ENCODE peak calls at places on chromosome 7, in four cellular contexts. One of them, this sample, is unnamed.
A peak's percentile ranks its signal among the peaks of the same experiment; 100 is the strongest.

GRCh38 chr7:81079736-81080135 is 160.9 kb upstream of the SEMA3C start:
- DNase-seq in HepG2: no peak
- DNase-seq in dorsolateral prefrontal cortex: no peak
- DNase-seq in heart right ventricle: no peak
- DNase-seq in this sample: peak; percentile 13

GRCh38 chr7:2723138-2723850 is 35.3 kb downstream of the AMZ1 start:
- DNase-seq in HepG2: no peak
- DNase-seq in dorsolateral prefrontal cortex: peak; percentile 25
- DNase-seq in heart right ventricle: no peak
- DNase-seq in this sample: no peak

GRCh38 chr7:151125835-151126481 is 39.7 kb downstream of the AGAP3 start:
- DNase-seq in HepG2: no peak
- DNase-seq in dorsolateral prefrontal cortex: no peak
- DNase-seq in heart right ventricle: no peak
- DNase-seq in this sample: no peak

GRCh38 chr7:91565499-91566331 is 301.5 kb downstream of the FZD1 start:
- DNase-seq in HepG2: peak; percentile 95
- DNase-seq in dorsolateral prefrontal cortex: peak; percentile 34
- DNase-seq in heart right ventricle: no peak
- DNase-seq in this sample: peak; percentile 76

GRCh38 chr7:2213551-2214215 is 19.1 kb downstream of the MAD1L1 start:
- DNase-seq in HepG2: no peak
- DNase-seq in dorsolateral prefrontal cortex: no peak
- DNase-seq in heart right ventricle: peak; percentile 59
- DNase-seq in this sample: no peak

GRCh38 chr7:92359801-92360200 is 87.5 kb upstream of the GATAD1 start:
- DNase-seq in HepG2: no peak
- DNase-seq in dorsolateral prefrontal cortex: no peak
- DNase-seq in heart right ventricle: no peak
- DNase-seq in this sample: peak; percentile 66

GRCh38 chr7:53397911-53398310 is 362.5 kb downstream of the POM121L12 start:
- DNase-seq in HepG2: no peak
- DNase-seq in dorsolateral prefrontal cortex: no peak
- DNase-seq in heart right ventricle: no peak
- DNase-seq in this sample: no peak

GRCh38 chr7:107993879-107994278 is 9.1 kb downstream of the LAMB1 start:
- DNase-seq in HepG2: no peak
- DNase-seq in dorsolateral prefrontal cortex: no peak
- DNase-seq in heart right ventricle: no peak
- DNase-seq in this sample: peak; percentile 44

GRCh38 chr7:84614821-84615506 is 420.4 kb upstream of the SEMA3A start:
- DNase-seq in HepG2: no peak
- DNase-seq in dorsolateral prefrontal cortex: no peak
- DNase-seq in heart right ventricle: no peak
- DNase-seq in this sample: peak; percentile 38

GRCh38 chr7:74032191-74032490 is 4.2 kb downstream of the ELN start:
- DNase-seq in HepG2: no peak
- DNase-seq in dorsolateral prefrontal cortex: peak; percentile 56
- DNase-seq in heart right ventricle: no peak
- DNase-seq in this sample: peak; percentile 97

GRCh38 chr7:48292949-48293348 is 121.7 kb downstream of the ABCA13 start:
- DNase-seq in HepG2: no peak
- DNase-seq in dorsolateral prefrontal cortex: no peak
- DNase-seq in heart right ventricle: no peak
- DNase-seq in this sample: no peak

GRCh38 chr7:39908973-39909372 is 41.1 kb upstream of the CDK13 start:
- DNase-seq in HepG2: no peak
- DNase-seq in dorsolateral prefrontal cortex: no peak
- DNase-seq in heart right ventricle: no peak
- DNase-seq in this sample: no peak

GRCh38 chr7:142481548-142481947 is 223.7 kb upstream of the PRSS58 start:
- DNase-seq in HepG2: no peak
- DNase-seq in dorsolateral prefrontal cortex: no peak
- DNase-seq in heart right ventricle: no peak
- DNase-seq in this sample: peak; percentile 41

GRCh38 chr7:100247152-100247757 is 27.5 kb downstream of the PVRIG start:
- DNase-seq in HepG2: peak; percentile 90
- DNase-seq in dorsolateral prefrontal cortex: no peak
- DNase-seq in heart right ventricle: no peak
- DNase-seq in this sample: peak; percentile 52

GRCh38 chr7:55992346-55992745 is 28.0 kb downstream of the NIPSNAP2 start:
- DNase-seq in HepG2: no peak
- DNase-seq in dorsolateral prefrontal cortex: no peak
- DNase-seq in heart right ventricle: no peak
- DNase-seq in this sample: no peak

GRCh38 chr7:106608664-106609063 is 52.3 kb downstream of the CCDC71L start:
- DNase-seq in HepG2: no peak
- DNase-seq in dorsolateral prefrontal cortex: no peak
- DNase-seq in heart right ventricle: no peak
- DNase-seq in this sample: no peak

GRCh38 chr7:29359480-29360093 is 165.0 kb downstream of the CHN2 start:
- DNase-seq in HepG2: no peak
- DNase-seq in dorsolateral prefrontal cortex: no peak
- DNase-seq in heart right ventricle: no peak
- DNase-seq in this sample: no peak

GRCh38 chr7:90952649-90952991 is 311.6 kb upstream of the FZD1 start:
- DNase-seq in HepG2: no peak
- DNase-seq in dorsolateral prefrontal cortex: no peak
- DNase-seq in heart right ventricle: no peak
- DNase-seq in this sample: no peak

GRCh38 chr7:96400518-96400917 is 78.6 kb upstream of the SLC25A13 start:
- DNase-seq in HepG2: no peak
- DNase-seq in dorsolateral prefrontal cortex: no peak
- DNase-seq in heart right ventricle: no peak
- DNase-seq in this sample: no peak

GRCh38 chr7:94823952-94824351 is 83.4 kb upstream of the PPP1R9A start:
- DNase-seq in HepG2: peak; percentile 44
- DNase-seq in dorsolateral prefrontal cortex: no peak
- DNase-seq in heart right ventricle: no peak
- DNase-seq in this sample: peak; percentile 61

GRCh38 chr7:74026406-74027123 is 1.4 kb upstream of the ELN start:
- DNase-seq in HepG2: peak; percentile 24
- DNase-seq in dorsolateral prefrontal cortex: peak; percentile 84
- DNase-seq in heart right ventricle: peak; percentile 85
- DNase-seq in this sample: peak; percentile 75

GRCh38 chr7:151277631-151278030 is 29.1 kb upstream of the SMARCD3 start:
- DNase-seq in HepG2: no peak
- DNase-seq in dorsolateral prefrontal cortex: no peak
- DNase-seq in heart right ventricle: no peak
- DNase-seq in this sample: no peak

GRCh38 chr7:20095862-20096261 is 121.3 kb downstream of the MACC1 start:
- DNase-seq in HepG2: no peak
- DNase-seq in dorsolateral prefrontal cortex: no peak
- DNase-seq in heart right ventricle: no peak
- DNase-seq in this sample: no peak

GRCh38 chr7:123060446-123060845 is 64.9 kb upstream of the TAS2R16 start:
- DNase-seq in HepG2: no peak
- DNase-seq in dorsolateral prefrontal cortex: no peak
- DNase-seq in heart right ventricle: no peak
- DNase-seq in this sample: no peak

GRCh38 chr7:123057926-123058325 is 62.4 kb upstream of the TAS2R16 start:
- DNase-seq in HepG2: no peak
- DNase-seq in dorsolateral prefrontal cortex: no peak
- DNase-seq in heart right ventricle: no peak
- DNase-seq in this sample: no peak

GRCh38 chr7:123051916-123052315 is 56.4 kb upstream of the TAS2R16 start:
- DNase-seq in HepG2: no peak
- DNase-seq in dorsolateral prefrontal cortex: no peak
- DNase-seq in heart right ventricle: no peak
- DNase-seq in this sample: peak; percentile 18

GRCh38 chr7:123054357-123055133 is 59.0 kb upstream of the TAS2R16 start:
- DNase-seq in HepG2: peak; percentile 29
- DNase-seq in dorsolateral prefrontal cortex: no peak
- DNase-seq in heart right ventricle: peak; percentile 5
- DNase-seq in this sample: no peak
- TF ChIP-seq CTCF in HepG2: peak; percentile 59
- TF ChIP-seq CTCF in dorsolateral prefrontal cortex: no peak
- TF ChIP-seq CTCF in heart right ventricle: peak; percentile 42
- TF ChIP-seq CTCF in this sample: no peak

DNA sequence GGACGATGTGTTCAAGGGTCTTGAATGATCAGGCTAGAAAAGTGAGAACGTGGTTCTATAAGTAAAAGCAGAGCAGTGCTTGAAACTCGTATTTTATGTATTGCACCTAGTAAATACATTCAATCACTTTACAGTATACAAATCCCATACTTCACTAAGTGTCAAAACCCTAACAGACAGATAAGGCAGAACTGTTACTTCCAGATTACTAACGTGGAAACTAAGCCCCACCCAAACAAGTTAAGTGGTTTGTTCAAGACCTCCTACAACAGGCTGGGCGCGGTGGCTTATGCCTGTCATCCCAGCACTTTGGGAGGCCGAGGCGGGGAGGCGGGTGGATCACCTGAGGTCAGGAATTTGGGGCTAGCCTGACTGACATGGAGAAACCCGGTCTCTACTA is 9.2 kb upstream of the MYO1G start:
- DNase-seq in HepG2: no peak
- DNase-seq in dorsolateral prefrontal cortex: no peak
- DNase-seq in heart right ventricle: no peak
- DNase-seq in this sample: no peak
- H3K4me3 ChIP-seq in HepG2: no peak overlapping the region
- H3K4me3 ChIP-seq in dorsolateral prefrontal cortex: no peak overlapping the region
- H3K4me3 ChIP-seq in heart right ventricle: no peak overlapping the region
- H3K4me3 ChIP-seq in this sample: no peak overlapping the region

GRCh38 chr7:77696057-77696642 is at the start of gene RSBN1L:
- DNase-seq in HepG2: peak; percentile 96
- DNase-seq in dorsolateral prefrontal cortex: peak; percentile 99
- DNase-seq in heart right ventricle: peak; percentile 99
- DNase-seq in this sample: peak; percentile 96
- TF ChIP-seq CTCF in HepG2: peak; percentile 30
- TF ChIP-seq CTCF in dorsolateral prefrontal cortex: peak; percentile 45
- TF ChIP-seq CTCF in heart right ventricle: peak; percentile 63
- TF ChIP-seq CTCF in this sample: peak; percentile 47

GRCh38 chr7:130380121-130380860 is at the start of gene CPA1:
- DNase-seq in HepG2: no peak
- DNase-seq in dorsolateral prefrontal cortex: no peak
- DNase-seq in heart right ventricle: no peak
- DNase-seq in this sample: no peak

GRCh38 chr7:130379551-130380120 is 658 bp upstream of the CPA1 start:
- DNase-seq in HepG2: no peak
- DNase-seq in dorsolateral prefrontal cortex: no peak
- DNase-seq in heart right ventricle: no peak
- DNase-seq in this sample: no peak

GRCh38 chr7:130380861-130381455 is 664 bp downstream of the CPA1 start:
- DNase-seq in HepG2: no peak
- DNase-seq in dorsolateral prefrontal cortex: no peak
- DNase-seq in heart right ventricle: no peak
- DNase-seq in this sample: no peak

GRCh38 chr7:130383187-130383980 is 3.1 kb downstream of the CPA1 start:
- DNase-seq in HepG2: no peak
- DNase-seq in dorsolateral prefrontal cortex: no peak
- DNase-seq in heart right ventricle: no peak
- DNase-seq in this sample: no peak

DNA sequence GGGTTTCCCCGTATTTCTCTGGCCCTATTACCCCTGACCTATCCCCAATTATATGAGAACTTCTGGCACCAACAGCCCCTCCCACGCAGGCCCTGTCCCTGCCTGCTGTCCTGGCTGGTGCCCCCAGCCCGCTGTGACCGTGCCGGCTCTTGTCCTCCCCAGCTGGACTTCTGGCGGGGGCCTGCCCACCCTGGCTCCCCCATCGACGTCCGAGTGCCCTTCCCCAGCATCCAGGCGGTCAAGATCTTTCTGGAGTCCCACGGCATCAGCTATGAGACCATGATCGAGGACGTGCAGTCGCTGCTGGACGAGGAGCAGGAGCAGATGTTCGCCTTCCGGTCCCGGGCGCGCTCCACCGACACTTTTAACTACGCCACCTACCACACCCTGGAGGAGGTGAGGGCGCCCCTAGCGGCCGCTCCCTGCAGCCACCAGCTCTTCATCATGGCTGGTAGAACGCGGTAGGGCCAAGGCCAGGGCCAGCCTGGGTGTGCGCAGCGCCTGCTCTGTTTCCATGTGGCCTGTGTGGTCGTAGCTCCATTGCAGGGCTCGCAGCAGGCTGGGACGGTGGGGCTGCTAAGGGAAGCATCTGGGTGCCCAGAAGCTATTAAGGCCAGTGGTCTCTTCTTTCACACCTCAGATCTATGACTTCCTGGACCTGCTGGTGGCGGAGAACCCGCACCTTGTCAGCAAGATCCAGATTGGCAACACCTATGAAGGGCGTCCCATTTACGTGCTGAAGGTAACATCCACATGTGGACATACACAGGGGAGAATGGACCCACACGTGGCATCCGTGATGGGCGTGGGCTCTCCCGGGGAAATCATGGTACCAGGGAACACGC is 1.4 kb downstream of the CPA1 start:
- DNase-seq in HepG2: no peak
- DNase-seq in dorsolateral prefrontal cortex: no peak
- DNase-seq in heart right ventricle: no peak
- DNase-seq in this sample: no peak
- H3K4me3 ChIP-seq in HepG2: no peak overlapping the region
- H3K4me3 ChIP-seq in dorsolateral prefrontal cortex: no peak overlapping the region
- H3K4me3 ChIP-seq in heart right ventricle: no peak overlapping the region
- H3K4me3 ChIP-seq in this sample: no peak overlapping the region

GRCh38 chr7:71148098-71148497 is 16.2 kb downstream of the GALNT17 start:
- DNase-seq in HepG2: no peak
- DNase-seq in dorsolateral prefrontal cortex: no peak
- DNase-seq in heart right ventricle: no peak
- DNase-seq in this sample: no peak
- TF ChIP-seq CTCF in HepG2: no peak
- TF ChIP-seq CTCF in dorsolateral prefrontal cortex: no peak
- TF ChIP-seq CTCF in heart right ventricle: no peak
- TF ChIP-seq CTCF in this sample: no peak

DNA sequence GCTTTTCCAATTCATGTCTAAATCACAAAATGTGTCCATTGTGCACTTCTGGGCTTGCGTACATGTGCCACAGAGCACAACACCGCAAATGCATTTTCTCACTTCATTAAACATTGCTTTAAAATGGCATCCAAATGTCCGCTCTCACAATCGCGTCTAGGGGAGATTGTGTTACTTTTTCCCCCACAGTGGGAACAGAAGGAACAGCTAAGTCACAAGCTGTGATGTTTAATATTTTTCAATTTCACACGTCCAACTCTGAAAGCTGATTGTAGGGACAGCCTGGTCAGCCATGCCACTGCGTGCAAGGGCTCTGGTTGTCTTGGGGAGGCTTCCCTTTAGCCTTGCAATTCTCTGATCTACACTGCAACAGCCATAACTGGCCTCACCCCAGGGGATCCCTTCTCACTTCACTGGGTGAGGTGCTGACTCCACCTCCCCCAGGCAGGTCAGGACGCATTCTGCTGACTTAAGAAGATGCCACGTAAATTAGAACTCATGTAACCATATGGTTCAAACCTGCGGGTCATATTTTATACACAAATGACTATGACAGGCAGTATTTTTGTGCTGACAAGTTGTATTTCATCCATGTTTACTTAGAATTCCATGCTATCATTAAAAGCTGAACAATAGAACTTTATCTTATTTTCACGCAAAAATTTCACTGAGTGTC is 425.2 kb upstream of the NFE2L3 start:
- DNase-seq in HepG2: no peak
- DNase-seq in dorsolateral prefrontal cortex: no peak
- DNase-seq in heart right ventricle: no peak
- DNase-seq in this sample: no peak
- H3K4me3 ChIP-seq in HepG2: no peak overlapping the region
- H3K4me3 ChIP-seq in dorsolateral prefrontal cortex: no peak overlapping the region
- H3K4me3 ChIP-seq in heart right ventricle: no peak overlapping the region
- H3K4me3 ChIP-seq in this sample: no peak overlapping the region

This sample was measured in fibroblast of the aortic adventitia.